ENCODE peak calls at places on chromosomes 7 and 10, in four cellular contexts. C is IMR-90, A is psoas muscle, I is heart right ventricle. G is an unnamed sample. For H3K4me1, the result is how much of the 10 kb centered on the place peaks cover.

GRCh38 chr7:121449304-121449703 is 53.2 kb upstream of the FAM3C start:
- DNase-seq in C (no peak), A (no peak), I (no peak), G (no peak)

GRCh38 chr7:47423196-47423595 is 158.7 kb downstream of the TNS3 start:
- DNase-seq in C (no peak), A (no peak), I (no peak), G (no peak)

GRCh38 chr7:25989140-25989705 is 162.8 kb upstream of the NFE2L3 start:
- DNase-seq in C (no peak), A (no peak), I (no peak), G (no peak)

GRCh38 chr10:25912796-25913195 is 21.2 kb upstream of the MYO3A start:
- DNase-seq in C (no peak), A (no peak), I (no peak), G (no peak)

GRCh38 chr7:142298631-142299030 is 40.8 kb upstream of the PRSS58 start:
- DNase-seq in C (no peak), A (no peak), I (no peak), G (no peak)

GRCh38 chr7:47102442-47102841 is 479.5 kb downstream of the TNS3 start:
- DNase-seq in C (no peak), A (no peak), I (no peak), G (no peak)

GRCh38 chr7:35513828-35514227 is 181.1 kb downstream of the HERPUD2 start:
- DNase-seq in C (no peak), A (no peak), I (no peak), G (no peak)

GRCh38 chr7:157397751-157398691 is 61.2 kb downstream of the DNAJB6 start:
- DNase-seq in C (peak), A (peak), I (no peak), G (peak)

GRCh38 chr7:151381333-151382078 is 28.3 kb downstream of the WDR86 start:
- DNase-seq in C (no peak), A (no peak), I (no peak), G (peak)

GRCh38 chr10:35606423-35606822 is 1.3 kb downstream of the GJD4 start:
- DNase-seq in C (peak), A (no peak), I (no peak), G (no peak)

GRCh38 chr7:30925117-30925516 is 13.5 kb downstream of the AQP1 start:
- DNase-seq in C (no peak), A (no peak), I (no peak), G (no peak)

GRCh38 chr10:72243822-72244437 is 27.9 kb upstream of the ASCC1 start:
- DNase-seq in C (peak), A (peak), I (peak), G (peak)

GRCh38 chr10:55550241-55550640 is 749.2 kb upstream of the PCDH15 start:
- DNase-seq in C (no peak), A (no peak), I (no peak), G (no peak)

GRCh38 chr10:14723052-14723689 is 51.5 kb downstream of the FAM107B start:
- DNase-seq in C (no peak), A (no peak), I (no peak), G (no peak)

GRCh38 chr7:159144756-159145543 is at the start of gene VIPR2:
- DNase-seq in C (no peak), A (peak), I (peak), G (no peak)

GRCh38 chr7:22582860-22583640 is 83.1 kb upstream of the STEAP1B start:
- DNase-seq in C (peak), A (no peak), I (no peak), G (no peak)

GRCh38 chr10:78202386-78202785 is 168.7 kb downstream of the RPS24 start:
- DNase-seq in C (no peak), A (no peak), I (no peak), G (no peak)

GRCh38 chr10:8416192-8416701 is 361.8 kb downstream of the GATA3 start:
- DNase-seq in C (no peak), A (no peak), I (no peak), G (no peak)

GRCh38 chr10:5736591-5736990 is 52.0 kb downstream of the TASOR2 start:
- DNase-seq in C (no peak), A (no peak), I (no peak), G (no peak)

GRCh38 chr7:157442993-157443831 is 106.4 kb downstream of the DNAJB6 start:
- DNase-seq in C (no peak), A (no peak), I (no peak), G (no peak)

GRCh38 chr10:117946525-117947070 is 100.1 kb downstream of the RAB11FIP2 start:
- DNase-seq in C (peak), A (no peak), I (no peak), G (no peak)

GRCh38 chr10:50554381-50554994 is 69.3 kb downstream of the SGMS1 start:
- DNase-seq in C (no peak), A (no peak), I (no peak), G (no peak)

GRCh38 chr10:7488418-7488829 is 77.6 kb upstream of the SFMBT2 start:
- DNase-seq in C (peak), A (no peak), I (no peak), G (peak)

GRCh38 chr7:132004528-132004927 is 448.1 kb upstream of the PODXL start:
- DNase-seq in C (no peak), A (peak), I (peak), G (no peak)

GRCh38 chr7:27154901-27155815 is 1.3 kb downstream of the HOXA7 start:
- DNase-seq in C (no peak), A (peak), I (no peak), G (peak)

GRCh38 chr10:101121661-101122045 is 9.4 kb upstream of the TLX1 start:
- DNase-seq in C (no peak), A (no peak), I (no peak), G (no peak)

GRCh38 chr7:21923663-21924062 is 22.0 kb downstream of the CDCA7L start:
- DNase-seq in C (peak), A (no peak), I (no peak), G (no peak)

GRCh38 chr10:110209399-110209925 is 2.1 kb downstream of the MXI1 start:
- DNase-seq in C (peak), A (peak), I (peak), G (peak)

GRCh38 chr7:39291644-39292411 is 274.4 kb upstream of the YAE1 start:
- DNase-seq in C (no peak), A (no peak), I (no peak), G (no peak)

GRCh38 chr7:24777811-24778210 is 20.5 kb upstream of the GSDME start:
- DNase-seq in C (no peak), A (no peak), I (no peak), G (no peak)

GRCh38 chr7:98569606-98570337 is 47.3 kb upstream of the NPTX2 start:
- DNase-seq in C (no peak), A (peak), I (peak), G (peak)

GRCh38 chr10:1665681-1666080 is 71.6 kb downstream of the ADARB2 start:
- DNase-seq in C (no peak), A (no peak), I (no peak), G (no peak)

GRCh38 chr10:31606841-31607240 is 287.8 kb downstream of the ZEB1 start:
- DNase-seq in C (peak), A (no peak), I (no peak), G (no peak)

GRCh38 chr7:7103343-7104313 is 78.7 kb upstream of the C1GALT1 start:
- DNase-seq in C (peak), A (no peak), I (no peak), G (no peak)

GRCh38 chr10:14195455-14195854 is 135.3 kb downstream of the FRMD4A start:
- DNase-seq in C (no peak), A (no peak), I (no peak), G (no peak)

GRCh38 chr7:77791336-77791735 is 6.9 kb downstream of the TMEM60 start:
- DNase-seq in C (no peak), A (no peak), I (no peak), G (no peak)

DNA sequence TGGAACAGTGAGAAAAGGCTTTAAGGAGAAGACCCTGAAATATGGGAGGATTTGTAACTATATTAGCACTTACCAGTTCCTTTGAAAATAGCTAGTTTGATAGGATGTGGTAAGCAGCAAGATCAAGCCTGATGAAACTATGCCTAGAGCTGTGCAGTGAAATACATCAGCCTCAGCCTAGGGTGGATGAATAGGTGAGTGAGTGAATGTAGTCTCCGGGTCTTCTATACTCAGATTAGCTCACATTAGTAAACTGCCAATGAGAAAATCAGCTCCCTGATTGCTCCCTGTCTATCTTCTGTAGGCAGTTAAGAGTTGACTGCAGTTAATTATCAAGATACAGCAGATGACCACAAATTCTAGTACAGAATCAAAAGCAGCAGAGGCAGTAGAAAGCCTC is 89.6 kb downstream of the ELAPOR2 start:
- DNase-seq in C (no peak), A (no peak), I (no peak), G (no peak)
- H3K4me1 ChIP-seq in C (under half), A (under half), I (under half), G (under half)

GRCh38 chr7:51316262-51316665 is 345 bp downstream of the COBL start:
- DNase-seq in C (no peak), A (peak), I (peak), G (no peak)
- H3K4me1 ChIP-seq in C (under half), A (under half), I (under half), G (under half)

DNA sequence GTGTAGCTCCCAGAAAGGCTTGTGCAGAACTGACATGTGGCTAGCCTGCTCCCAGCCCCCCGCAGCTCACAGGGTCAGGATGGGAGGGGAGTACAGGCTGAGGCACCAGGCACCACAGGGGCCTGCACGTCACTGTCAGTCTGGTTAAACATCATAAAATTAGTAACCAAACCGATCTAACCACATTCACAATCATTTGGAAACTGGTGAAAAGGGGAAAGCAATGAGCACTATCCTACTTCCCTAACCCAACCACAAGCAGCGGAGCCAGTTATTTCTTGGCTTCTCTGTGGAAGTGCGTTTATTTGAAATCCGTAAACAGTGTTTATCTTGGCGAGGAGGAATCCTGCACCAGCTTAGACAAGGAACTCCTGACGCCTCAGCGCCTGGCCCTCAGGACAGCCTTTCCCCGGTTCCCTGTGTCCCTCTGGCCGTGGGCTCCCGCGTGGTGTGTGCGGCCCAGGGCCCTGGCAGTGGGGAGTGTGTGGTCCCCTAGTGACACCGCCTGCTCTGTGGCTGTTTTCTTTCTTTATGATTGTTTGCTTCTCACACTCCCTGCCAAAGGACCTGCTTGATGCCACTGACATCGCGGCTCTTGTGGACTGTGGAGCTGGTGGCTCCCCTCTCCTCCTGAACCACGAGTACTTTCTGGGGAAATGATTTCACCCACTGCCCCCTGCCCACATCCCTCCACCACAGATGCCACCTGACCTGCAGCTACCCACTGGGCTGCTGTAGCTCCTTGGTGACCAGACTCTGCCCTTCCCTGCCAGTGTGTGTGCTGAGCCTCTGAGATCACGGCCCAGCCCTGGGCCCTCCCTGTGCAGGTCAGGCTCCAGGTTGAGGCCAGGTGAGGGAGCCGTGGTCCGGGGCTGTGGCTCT is 38.0 kb downstream of the INPP5A start:
- DNase-seq in C (peak), A (no peak), I (no peak), G (no peak)
- H3K4me1 ChIP-seq in C (under half), A (under half), I (half or more), G (half or more)

DNA sequence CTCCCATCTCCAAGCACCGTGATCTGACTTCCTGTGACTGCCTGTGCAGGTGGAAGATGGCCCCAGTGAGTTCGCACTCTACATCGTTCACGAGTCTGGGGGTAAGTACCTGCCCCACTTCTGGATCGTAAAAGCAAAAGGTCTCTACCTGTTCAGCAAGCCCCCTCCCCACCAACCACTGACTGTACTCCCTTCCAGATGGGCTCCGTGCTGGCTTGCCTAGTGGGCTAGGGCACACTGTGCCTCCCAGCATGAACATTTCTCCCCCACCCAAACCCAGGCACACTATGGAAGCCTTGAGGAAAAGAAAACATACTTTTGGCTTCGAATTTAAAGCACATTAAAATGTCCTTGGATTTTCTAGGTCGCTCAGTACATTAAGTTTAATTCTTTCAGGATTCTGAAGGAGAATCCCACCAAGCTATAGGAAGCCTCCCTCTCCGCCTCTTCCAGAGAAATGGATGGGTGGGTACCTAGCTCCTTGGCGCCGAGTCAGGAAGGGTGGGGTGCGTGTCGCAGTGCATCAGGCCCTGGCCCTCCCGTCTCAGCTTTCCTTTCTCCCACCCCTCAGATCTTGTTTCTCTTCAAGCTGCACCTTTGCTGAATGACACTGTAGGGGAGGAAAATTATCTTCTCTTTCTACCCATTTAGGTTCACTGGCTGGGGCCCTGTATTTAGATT is 11.0 kb upstream of the ZNF22 start:
- DNase-seq in C (no peak), A (no peak), I (peak), G (no peak)
- H3K4me1 ChIP-seq in C (half or more), A (under half), I (half or more), G (under half)

GRCh38 chr10:11229893-11230292 is 212.2 kb downstream of the CELF2 start:
- DNase-seq in C (no peak), A (no peak), I (no peak), G (no peak)
- H3K4me1 ChIP-seq in C (under half), A (under half), I (under half), G (under half)

GRCh38 chr7:43645699-43646226 is 62.9 kb downstream of the STK17A start:
- DNase-seq in C (no peak), A (no peak), I (no peak), G (no peak)
- H3K4me1 ChIP-seq in C (under half), A (under half), I (half or more), G (half or more)

GRCh38 chr7:42093361-42093905 is 143.6 kb downstream of the GLI3 start:
- DNase-seq in C (no peak), A (no peak), I (no peak), G (no peak)

GRCh38 chr7:42097756-42098155 is 139.3 kb downstream of the GLI3 start:
- DNase-seq in C (peak), A (no peak), I (no peak), G (no peak)

GRCh38 chr7:42096262-42096661 is 140.7 kb downstream of the GLI3 start:
- DNase-seq in C (no peak), A (no peak), I (no peak), G (no peak)

GRCh38 chr7:42096681-42097637 is 140.1 kb downstream of the GLI3 start:
- DNase-seq in C (peak), A (peak), I (peak), G (peak)

GRCh38 chr7:42095791-42096190 is 141.2 kb downstream of the GLI3 start:
- DNase-seq in C (no peak), A (no peak), I (no peak), G (no peak)
- H3K4me1 ChIP-seq in C (under half), A (under half), I (under half), G (under half)

G was measured in heart left ventricle.